ENCODE peak calls at places on chromosomes 16 and 17, in eight cellular contexts. S is breast epithelium, L is body of pancreas, H is uterus, M is K562, E is NB4, J is heart left ventricle, W is transverse colon. C is an unnamed sample.

GRCh38 chr17:57823469-57824401 is 26.1 kb downstream of the MRPS23 start:
- DNase-seq in L (no peak), E (peak), S (no peak), J (no peak), M (no peak), H (no peak), W (no peak), C (peak)

GRCh38 chr16:57115504-57116182 is 23.3 kb downstream of the CPNE2 start:
- DNase-seq in J (peak), H (peak), S (no peak), W (no peak), L (peak), M (no peak), E (no peak), C (no peak)

GRCh38 chr17:82949984-82950383 is 110.2 kb upstream of the ZNF750 start:
- DNase-seq in J (no peak), M (no peak), S (no peak), L (no peak), H (peak), E (no peak), W (no peak), C (no peak)

GRCh38 chr16:85988306-85988705 is 89.3 kb downstream of the IRF8 start:
- DNase-seq in H (no peak), S (no peak), M (no peak), E (no peak), J (no peak), L (no peak), W (peak), C (no peak)

GRCh38 chr16:85018529-85019236 is 7.3 kb upstream of the ZDHHC7 start:
- DNase-seq in H (no peak), L (peak), S (no peak), W (no peak), E (no peak), J (no peak), M (no peak), C (no peak)

GRCh38 chr17:74433421-74434121 is 1.7 kb downstream of the GPRC5C start:
- DNase-seq in E (no peak), L (peak), H (no peak), J (no peak), M (peak), S (no peak), W (no peak), C (no peak)

GRCh38 chr16:13234999-13235398 is 333.6 kb downstream of the SHISA9 start:
- DNase-seq in S (no peak), E (no peak), W (no peak), M (no peak), H (no peak), L (no peak), J (no peak), C (no peak)

GRCh38 chr16:85005278-85006069 is 5.9 kb downstream of the ZDHHC7 start:
- DNase-seq in M (no peak), S (no peak), H (peak), L (no peak), J (no peak), E (no peak), W (no peak), C (peak)

GRCh38 chr16:73713817-73714495 is 582.7 kb upstream of the PSMD7 start:
- DNase-seq in J (no peak), L (peak), W (peak), E (peak), S (no peak), M (peak), H (no peak), C (peak)

GRCh38 chr17:79811036-79811887 is 14.4 kb upstream of the CBX8 start:
- DNase-seq in W (no peak), L (no peak), H (no peak), E (peak), M (peak), J (no peak), S (no peak), C (peak)

GRCh38 chr17:1144139-1144538 is 35.6 kb downstream of the ABR start:
- DNase-seq in H (no peak), E (no peak), L (no peak), M (no peak), W (no peak), J (no peak), S (no peak), C (no peak)

GRCh38 chr16:4944333-4945281 is 7.7 kb upstream of the PPL start:
- DNase-seq in S (peak), H (peak), J (peak), E (peak), W (peak), M (peak), L (peak), C (peak)

GRCh38 chr16:15735610-15736009 is 85.6 kb downstream of the NDE1 start:
- DNase-seq in W (no peak), L (no peak), S (no peak), J (no peak), H (no peak), E (no peak), M (no peak), C (no peak)

GRCh38 chr16:15729152-15729551 is 79.1 kb downstream of the NDE1 start:
- DNase-seq in S (no peak), J (no peak), M (no peak), H (no peak), W (no peak), L (no peak), E (no peak), C (no peak)

GRCh38 chr16:15737140-15737644 is 87.1 kb downstream of the NDE1 start:
- DNase-seq in J (no peak), E (no peak), L (no peak), W (no peak), M (no peak), S (no peak), H (no peak), C (no peak)

GRCh38 chr16:15736529-15736928 is 86.5 kb downstream of the NDE1 start:
- DNase-seq in J (no peak), S (no peak), L (no peak), H (no peak), M (no peak), W (no peak), E (no peak), C (no peak)

GRCh38 chr16:15732416-15732815 is 82.4 kb downstream of the NDE1 start:
- DNase-seq in E (no peak), M (no peak), J (no peak), L (no peak), S (no peak), W (no peak), H (no peak), C (no peak)
- TF ChIP-seq POLR2A in E (no peak), M (no peak), J (no peak), L (no peak), S (no peak), W (no peak), H (no peak), C (no peak)

GRCh38 chr17:19347323-19348080 is 15.0 kb downstream of the B9D1 start:
- DNase-seq in E (no peak), W (no peak), S (peak), J (no peak), L (no peak), M (no peak), H (peak), C (no peak)

GRCh38 chr17:19346351-19347255 is 15.9 kb downstream of the B9D1 start:
- DNase-seq in M (peak), J (peak), E (peak), S (peak), W (peak), H (peak), L (peak), C (peak)

GRCh38 chr17:19345486-19346350 is 16.8 kb downstream of the B9D1 start:
- DNase-seq in H (peak), M (no peak), L (no peak), E (no peak), S (no peak), W (no peak), J (no peak), C (no peak)

GRCh38 chr17:19348806-19349205 is 13.7 kb downstream of the B9D1 start:
- DNase-seq in E (no peak), S (peak), W (no peak), H (peak), M (no peak), L (no peak), J (no peak), C (no peak)

DNA sequence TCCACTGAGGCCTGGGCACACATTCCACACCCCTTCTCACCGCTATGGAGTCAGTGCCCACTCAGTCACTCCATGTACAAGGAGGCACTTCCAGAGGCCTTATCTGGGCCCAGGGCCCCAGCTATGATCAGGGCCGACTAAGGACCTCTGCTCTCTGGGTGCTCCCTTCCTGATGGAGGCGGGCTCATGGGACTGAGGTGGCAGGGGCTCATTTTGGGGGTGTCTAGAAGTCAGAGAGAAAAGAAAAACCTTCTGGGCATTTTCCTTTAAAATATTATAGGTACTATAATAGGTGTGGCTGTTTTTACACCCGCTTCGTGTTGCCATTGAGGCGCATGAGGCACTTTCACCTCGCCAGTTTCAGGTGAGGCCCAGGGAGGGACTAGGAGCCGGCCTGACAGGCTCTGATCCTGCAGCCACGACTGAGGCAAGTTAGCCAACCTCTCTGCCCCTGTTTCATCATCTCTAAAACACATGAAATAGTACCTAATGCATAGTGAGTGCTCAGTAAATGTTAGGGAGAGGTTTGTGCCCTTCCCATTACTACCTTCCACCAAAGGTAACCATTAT is 14.4 kb downstream of the B9D1 start:
- DNase-seq in J (no peak), M (no peak), W (no peak), E (no peak), L (no peak), H (no peak), S (peak), C (no peak)
- TF ChIP-seq POLR2A in J (no peak), M (no peak), W (no peak), E (no peak), L (no peak), H (no peak), S (no peak), C (no peak)

GRCh38 chr17:63698886-63699637 is 863 bp downstream of the LIMD2 start:
- DNase-seq in W (peak), S (no peak), M (no peak), J (peak), E (peak), H (peak), L (peak), C (no peak)

GRCh38 chr17:63696381-63696961 is 3.5 kb downstream of the LIMD2 start:
- DNase-seq in L (peak), J (no peak), M (peak), E (peak), H (no peak), S (no peak), W (peak), C (no peak)

GRCh38 chr17:63698381-63698885 is 1.5 kb downstream of the LIMD2 start:
- DNase-seq in M (no peak), L (no peak), W (no peak), S (no peak), E (peak), H (no peak), J (no peak), C (no peak)

GRCh38 chr17:63695889-63696288 is 4.0 kb downstream of the LIMD2 start:
- DNase-seq in J (no peak), H (no peak), L (no peak), W (no peak), S (no peak), M (no peak), E (peak), C (no peak)

DNA sequence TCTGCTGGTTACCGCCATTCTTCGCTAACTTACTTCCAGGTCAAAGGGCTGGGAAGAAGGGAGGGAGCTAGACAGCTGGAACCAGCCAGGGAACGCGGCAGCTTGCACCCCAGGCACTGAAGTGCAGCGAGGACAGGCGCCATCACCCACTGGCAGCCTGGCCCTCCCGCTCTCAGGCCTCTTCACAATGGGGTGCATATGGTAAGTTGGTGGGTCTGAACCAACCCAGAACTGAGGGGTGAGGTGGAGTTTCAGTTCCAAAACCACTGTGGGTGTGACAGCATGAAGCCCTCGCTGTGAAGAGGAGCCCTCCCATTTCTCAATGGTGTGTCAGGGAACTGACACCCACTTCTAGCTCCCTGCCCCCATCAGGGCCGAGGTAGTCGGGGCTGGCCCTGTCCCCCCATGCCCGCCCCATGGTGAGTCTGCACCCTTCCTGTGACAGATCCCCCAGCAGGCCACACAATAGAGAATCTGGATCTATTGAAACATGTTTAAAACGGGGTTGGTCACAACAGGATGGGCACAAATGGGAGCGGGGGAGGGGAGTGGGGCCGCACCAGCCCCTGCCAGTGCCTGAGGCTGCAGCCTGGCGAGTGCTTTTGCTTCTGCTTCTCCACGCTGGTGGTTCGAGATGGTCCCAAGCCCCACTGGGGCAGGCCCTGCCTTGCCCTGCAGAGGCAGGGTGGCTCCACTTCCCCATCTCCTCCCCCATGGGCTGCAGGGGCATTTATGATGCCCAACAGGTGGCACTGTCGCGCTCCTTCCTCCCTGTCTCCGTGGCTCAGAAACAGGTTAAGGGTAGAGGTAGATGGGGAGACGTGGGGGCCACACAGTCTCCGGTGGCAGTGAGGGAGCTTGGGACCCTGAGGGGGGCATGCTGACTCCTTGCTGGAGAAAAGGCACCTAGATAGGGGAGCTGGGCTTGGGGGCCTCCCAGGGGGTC is 2.3 kb downstream of the LIMD2 start:
- DNase-seq in J (peak), E (peak), M (peak), W (peak), H (no peak), L (peak), S (no peak), C (peak)
- TF ChIP-seq POLR2A in J (no peak), E (peak), M (no peak), W (peak), H (no peak), L (no peak), S (no peak), C (no peak)

DNA sequence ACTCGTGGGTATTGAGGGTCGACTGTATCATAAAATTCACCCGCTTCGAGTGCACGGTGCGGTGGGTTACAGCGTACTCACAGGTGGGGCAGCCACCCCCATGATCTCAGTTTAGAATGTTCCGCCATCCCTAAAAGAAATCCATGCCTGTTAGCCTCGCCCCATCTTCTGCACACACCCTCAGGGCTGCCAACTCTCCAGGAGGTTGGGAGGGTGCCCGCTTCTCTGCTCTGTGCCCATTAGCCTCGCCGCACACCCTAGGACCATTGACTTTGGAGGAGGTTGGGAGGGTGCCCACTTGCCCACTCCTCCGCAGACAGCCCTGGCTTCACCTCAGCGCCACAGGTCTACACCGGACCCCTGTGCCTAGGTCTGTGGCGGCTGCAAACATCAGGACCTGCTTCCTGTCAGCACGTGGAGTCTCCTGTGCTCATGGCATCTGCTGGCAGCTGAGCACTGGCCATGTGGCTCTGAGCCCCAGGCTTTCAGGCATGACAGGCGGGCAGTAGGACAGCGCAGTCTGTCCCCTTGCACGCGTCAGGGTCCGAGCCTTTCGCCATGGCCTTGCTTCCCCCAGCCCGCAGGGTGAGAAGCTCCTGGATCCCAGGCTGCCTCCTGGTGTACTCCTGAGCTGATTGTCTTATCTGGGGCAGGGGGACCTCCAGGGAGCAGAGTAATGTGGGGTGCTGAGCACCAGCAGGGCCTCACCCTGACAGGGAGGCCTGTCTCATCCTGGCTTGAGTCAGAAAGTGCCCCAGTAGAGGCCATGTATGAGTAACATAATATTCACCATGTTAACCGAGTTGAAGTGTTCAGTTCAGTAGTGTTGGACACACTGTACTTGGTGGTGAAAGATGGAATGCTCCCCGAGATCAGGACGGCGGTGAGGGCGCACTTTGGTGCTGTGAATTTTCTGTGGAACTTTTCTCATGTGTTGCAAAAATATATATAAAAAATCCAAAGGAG is 21.9 kb downstream of the NME3 start:
- DNase-seq in W (no peak), L (no peak), E (no peak), S (no peak), J (no peak), H (no peak), M (no peak), C (peak)
- TF ChIP-seq POLR2A in W (no peak), L (no peak), E (no peak), S (no peak), J (no peak), H (no peak), M (no peak), C (no peak)

GRCh38 chr17:78132767-78133178 is 2.2 kb downstream of the TMC8 start:
- DNase-seq in L (no peak), H (no peak), S (no peak), E (no peak), W (no peak), M (no peak), J (no peak), C (no peak)

GRCh38 chr17:78133179-78133951 is 2.8 kb downstream of the TMC8 start:
- DNase-seq in W (no peak), J (no peak), E (no peak), M (no peak), S (no peak), H (no peak), L (no peak), C (no peak)

GRCh38 chr17:78134899-78135385 is 4.4 kb downstream of the TMC8 start:
- DNase-seq in H (no peak), J (no peak), E (no peak), L (no peak), S (no peak), W (no peak), M (no peak), C (no peak)

GRCh38 chr17:78135858-78136500 is 5.4 kb downstream of the TMC8 start:
- DNase-seq in J (no peak), H (no peak), L (no peak), M (peak), E (no peak), S (no peak), W (no peak), C (no peak)

GRCh38 chr17:78133971-78134898 is 3.7 kb downstream of the TMC8 start:
- DNase-seq in E (peak), S (no peak), M (peak), W (peak), H (no peak), L (peak), J (no peak), C (peak)
- TF ChIP-seq POLR2A in E (no peak), S (no peak), M (no peak), W (no peak), H (no peak), L (no peak), J (no peak), C (no peak)

GRCh38 chr16:87318158-87318644 is 1.0 kb upstream of the C16orf95 start:
- DNase-seq in E (no peak), W (no peak), M (peak), J (no peak), L (peak), H (no peak), S (no peak), C (no peak)
- TF ChIP-seq POLR2A in E (no peak), W (no peak), M (no peak), J (no peak), L (no peak), H (no peak), S (no peak), C (no peak)

GRCh38 chr17:4498461-4499397 is at the start of gene SPNS2:
- DNase-seq in E (peak), S (no peak), H (peak), J (peak), M (peak), L (peak), W (peak), C (peak)
- TF ChIP-seq POLR2A in E (peak), S (no peak), H (peak), J (no peak), M (no peak), L (peak), W (no peak), C (no peak)

DNA sequence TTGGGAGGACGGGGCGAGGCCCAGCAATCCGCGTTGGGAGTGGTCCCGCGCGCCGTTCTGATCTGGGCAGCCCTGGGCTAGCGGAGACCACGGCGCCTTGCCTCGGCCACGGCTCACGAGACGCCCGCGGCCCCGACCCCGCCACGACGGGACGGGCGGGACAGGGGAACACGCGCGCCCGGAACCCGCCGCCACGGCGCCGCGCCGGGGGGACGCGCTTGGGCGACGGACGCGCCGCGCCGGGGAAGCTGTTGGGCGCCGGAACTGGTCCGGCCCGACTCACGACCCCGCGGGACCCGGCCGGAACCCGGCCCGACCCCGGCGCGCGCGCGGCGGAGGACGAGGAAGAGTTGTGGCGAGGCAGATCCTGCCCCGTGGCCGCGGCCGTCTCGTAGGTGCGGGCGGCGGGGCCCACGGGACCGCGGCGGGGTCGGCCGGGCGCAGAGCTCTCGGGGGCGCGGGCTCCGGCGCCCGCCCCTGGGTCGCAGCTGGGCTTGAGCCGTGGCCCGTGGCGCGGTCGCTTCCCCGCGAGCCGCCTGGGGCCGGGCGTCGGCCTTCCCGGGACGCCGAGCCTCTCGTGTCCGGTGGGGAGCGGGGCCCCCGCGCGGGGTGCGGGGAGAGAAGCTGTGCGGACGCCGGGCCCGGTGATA is at the start of gene ACSF3:
- DNase-seq in L (peak), E (peak), S (peak), M (peak), J (peak), W (peak), H (peak), C (peak)
- TF ChIP-seq POLR2A in L (peak), E (peak), S (no peak), M (peak), J (no peak), W (no peak), H (peak), C (peak)

C was measured in H54.